ENCODE peak calls at places on chromosomes 2 and 18, in seven cellular contexts. One of them, this sample, is unnamed.

GRCh38 chr2:225100856-225101294 is 58.6 kb upstream of the DOCK10 start:
- DNase-seq in ACHN: peak; percentile 68
- DNase-seq in left ventricle myocardium inferior: no peak
- DNase-seq in HT1080: peak; percentile 97
- DNase-seq in heart left ventricle: no peak
- DNase-seq in fibroblast of lung: peak; percentile 98
- DNase-seq in AG10803: peak; percentile 95
- DNase-seq in this sample: no peak

GRCh38 chr2:144071461-144071860 is 448.5 kb downstream of the ZEB2 start:
- DNase-seq in ACHN: no peak
- DNase-seq in left ventricle myocardium inferior: no peak
- DNase-seq in HT1080: no peak
- DNase-seq in heart left ventricle: no peak
- DNase-seq in fibroblast of lung: no peak
- DNase-seq in AG10803: peak; percentile 29
- DNase-seq in this sample: no peak

GRCh38 chr2:178208336-178208735 is 14.0 kb downstream of the OSBPL6 start:
- DNase-seq in ACHN: no peak
- DNase-seq in left ventricle myocardium inferior: no peak
- DNase-seq in HT1080: no peak
- DNase-seq in heart left ventricle: no peak
- DNase-seq in fibroblast of lung: no peak
- DNase-seq in AG10803: no peak
- DNase-seq in this sample: no peak

GRCh38 chr2:105879106-105879797 is 134.5 kb downstream of the NCK2 start:
- DNase-seq in ACHN: no peak
- DNase-seq in left ventricle myocardium inferior: no peak
- DNase-seq in HT1080: no peak
- DNase-seq in heart left ventricle: no peak
- DNase-seq in fibroblast of lung: no peak
- DNase-seq in AG10803: no peak
- DNase-seq in this sample: no peak

GRCh38 chr2:187497858-187498463 is 49.9 kb upstream of the CALCRL start:
- DNase-seq in ACHN: peak; percentile 53
- DNase-seq in left ventricle myocardium inferior: no peak
- DNase-seq in HT1080: no peak
- DNase-seq in heart left ventricle: no peak
- DNase-seq in fibroblast of lung: no peak
- DNase-seq in AG10803: peak; percentile 8
- DNase-seq in this sample: no peak

GRCh38 chr18:11176416-11176815 is 27.0 kb upstream of the PIEZO2 start:
- DNase-seq in ACHN: no peak
- DNase-seq in left ventricle myocardium inferior: no peak
- DNase-seq in HT1080: peak; percentile 10
- DNase-seq in heart left ventricle: no peak
- DNase-seq in fibroblast of lung: peak; percentile 79
- DNase-seq in AG10803: peak; percentile 70
- DNase-seq in this sample: no peak

GRCh38 chr2:156672569-156673270 is 236.5 kb downstream of the GPD2 start:
- DNase-seq in ACHN: no peak
- DNase-seq in left ventricle myocardium inferior: no peak
- DNase-seq in HT1080: no peak
- DNase-seq in heart left ventricle: no peak
- DNase-seq in fibroblast of lung: no peak
- DNase-seq in AG10803: no peak
- DNase-seq in this sample: no peak

GRCh38 chr2:181393472-181393871 is 63.7 kb upstream of the ITGA4 start:
- DNase-seq in ACHN: peak; percentile 76
- DNase-seq in left ventricle myocardium inferior: no peak
- DNase-seq in HT1080: peak; percentile 78
- DNase-seq in heart left ventricle: no peak
- DNase-seq in fibroblast of lung: peak; percentile 78
- DNase-seq in AG10803: peak; percentile 62
- DNase-seq in this sample: no peak

GRCh38 chr2:174792309-174793025 is 28.2 kb upstream of the CHRNA1 start:
- DNase-seq in ACHN: no peak
- DNase-seq in left ventricle myocardium inferior: no peak
- DNase-seq in HT1080: no peak
- DNase-seq in heart left ventricle: no peak
- DNase-seq in fibroblast of lung: no peak
- DNase-seq in AG10803: no peak
- DNase-seq in this sample: no peak

GRCh38 chr2:627340-627709 is 49.9 kb downstream of the TMEM18 start:
- DNase-seq in ACHN: no peak
- DNase-seq in left ventricle myocardium inferior: no peak
- DNase-seq in HT1080: no peak
- DNase-seq in heart left ventricle: no peak
- DNase-seq in fibroblast of lung: no peak
- DNase-seq in AG10803: no peak
- DNase-seq in this sample: no peak

GRCh38 chr2:236862526-236862925 is 223.2 kb upstream of the COPS8 start:
- DNase-seq in ACHN: no peak
- DNase-seq in left ventricle myocardium inferior: no peak
- DNase-seq in HT1080: no peak
- DNase-seq in heart left ventricle: no peak
- DNase-seq in fibroblast of lung: no peak
- DNase-seq in AG10803: no peak
- DNase-seq in this sample: no peak

GRCh38 chr2:98634406-98635092 is 26.2 kb downstream of the UNC50 start:
- DNase-seq in ACHN: peak; percentile 46
- DNase-seq in left ventricle myocardium inferior: no peak
- DNase-seq in HT1080: peak; percentile 44
- DNase-seq in heart left ventricle: no peak
- DNase-seq in fibroblast of lung: no peak
- DNase-seq in AG10803: no peak
- DNase-seq in this sample: no peak

GRCh38 chr18:43596106-43596712 is 318.9 kb upstream of the SYT4 start:
- DNase-seq in ACHN: peak; percentile 37
- DNase-seq in left ventricle myocardium inferior: no peak
- DNase-seq in HT1080: no peak
- DNase-seq in heart left ventricle: no peak
- DNase-seq in fibroblast of lung: peak; percentile 23
- DNase-seq in AG10803: peak; percentile 30
- DNase-seq in this sample: no peak

This sample was measured in GM06990.